ENCODE peak calls at places on chromosomes 12 and 14, in six cellular contexts. One of them, this sample, is unnamed.

GRCh38 chr12:65615091-65615490 is 209.2 kb upstream of the HMGA2 start:
- DNase-seq in CD8-positive, alpha-beta memory T cell: no peak
- DNase-seq in K562: no peak
- DNase-seq in prostate gland: no peak
- DNase-seq in CD4-positive, alpha-beta memory T cell: no peak
- DNase-seq in GM23248: peak
- DNase-seq in this sample: peak

GRCh38 chr12:48351022-48351708 is 446 bp upstream of the ZNF641 start:
- DNase-seq in CD8-positive, alpha-beta memory T cell: no peak
- DNase-seq in K562: no peak
- DNase-seq in prostate gland: peak
- DNase-seq in CD4-positive, alpha-beta memory T cell: no peak
- DNase-seq in GM23248: peak
- DNase-seq in this sample: peak

GRCh38 chr12:123815968-123816367 is 53.9 kb downstream of the DNAH10 start:
- DNase-seq in CD8-positive, alpha-beta memory T cell: no peak
- DNase-seq in K562: no peak
- DNase-seq in prostate gland: no peak
- DNase-seq in CD4-positive, alpha-beta memory T cell: no peak
- DNase-seq in GM23248: no peak
- DNase-seq in this sample: no peak

GRCh38 chr14:69045857-69046351 is 66.8 kb upstream of the ACTN1 start:
- DNase-seq in CD8-positive, alpha-beta memory T cell: no peak
- DNase-seq in K562: no peak
- DNase-seq in prostate gland: no peak
- DNase-seq in CD4-positive, alpha-beta memory T cell: no peak
- DNase-seq in GM23248: peak
- DNase-seq in this sample: peak

GRCh38 chr12:88036368-88036965 is 7.3 kb upstream of the C12orf50 start:
- DNase-seq in CD8-positive, alpha-beta memory T cell: no peak
- DNase-seq in K562: no peak
- DNase-seq in prostate gland: no peak
- DNase-seq in CD4-positive, alpha-beta memory T cell: no peak
- DNase-seq in GM23248: peak
- DNase-seq in this sample: no peak

GRCh38 chr14:50559990-50560928 is at the start of gene ATL1:
- DNase-seq in CD8-positive, alpha-beta memory T cell: peak
- DNase-seq in K562: peak
- DNase-seq in prostate gland: peak
- DNase-seq in CD4-positive, alpha-beta memory T cell: peak
- DNase-seq in GM23248: peak
- DNase-seq in this sample: peak

GRCh38 chr14:24535737-24536136 is 27.7 kb upstream of the CMA1 start:
- DNase-seq in CD8-positive, alpha-beta memory T cell: no peak
- DNase-seq in K562: no peak
- DNase-seq in prostate gland: no peak
- DNase-seq in CD4-positive, alpha-beta memory T cell: no peak
- DNase-seq in GM23248: no peak
- DNase-seq in this sample: no peak

GRCh38 chr14:55152052-55152753 is 23.2 kb downstream of the LGALS3 start:
- DNase-seq in CD8-positive, alpha-beta memory T cell: no peak
- DNase-seq in K562: no peak
- DNase-seq in prostate gland: no peak
- DNase-seq in CD4-positive, alpha-beta memory T cell: no peak
- DNase-seq in GM23248: peak
- DNase-seq in this sample: peak

GRCh38 chr14:101237241-101237616 is 324.1 kb upstream of the DIO3 start:
- DNase-seq in CD8-positive, alpha-beta memory T cell: no peak
- DNase-seq in K562: no peak
- DNase-seq in prostate gland: no peak
- DNase-seq in CD4-positive, alpha-beta memory T cell: no peak
- DNase-seq in GM23248: no peak
- DNase-seq in this sample: no peak

GRCh38 chr14:103015426-103015825 is 41.9 kb downstream of the CDC42BPB start:
- DNase-seq in CD8-positive, alpha-beta memory T cell: no peak
- DNase-seq in K562: no peak
- DNase-seq in prostate gland: no peak
- DNase-seq in CD4-positive, alpha-beta memory T cell: no peak
- DNase-seq in GM23248: no peak
- DNase-seq in this sample: no peak

GRCh38 chr12:49553512-49554088 is 14.3 kb downstream of the MCRS1 start:
- DNase-seq in CD8-positive, alpha-beta memory T cell: peak
- DNase-seq in K562: peak
- DNase-seq in prostate gland: no peak
- DNase-seq in CD4-positive, alpha-beta memory T cell: peak
- DNase-seq in GM23248: peak
- DNase-seq in this sample: no peak

GRCh38 chr14:39320318-39320717 is 86.6 kb downstream of the MIA2 start:
- DNase-seq in CD8-positive, alpha-beta memory T cell: no peak
- DNase-seq in K562: no peak
- DNase-seq in prostate gland: no peak
- DNase-seq in CD4-positive, alpha-beta memory T cell: no peak
- DNase-seq in GM23248: peak
- DNase-seq in this sample: no peak

GRCh38 chr12:29889737-29890136 is 106.0 kb upstream of the TMTC1 start:
- DNase-seq in CD8-positive, alpha-beta memory T cell: no peak
- DNase-seq in K562: no peak
- DNase-seq in prostate gland: peak
- DNase-seq in CD4-positive, alpha-beta memory T cell: no peak
- DNase-seq in GM23248: peak
- DNase-seq in this sample: peak

GRCh38 chr12:7155471-7156034 is 25.4 kb downstream of the CLSTN3 start:
- DNase-seq in CD8-positive, alpha-beta memory T cell: no peak
- DNase-seq in K562: no peak
- DNase-seq in prostate gland: peak
- DNase-seq in CD4-positive, alpha-beta memory T cell: no peak
- DNase-seq in GM23248: no peak
- DNase-seq in this sample: peak

GRCh38 chr12:64610660-64611429 is 550 bp downstream of the RASSF3 start:
- DNase-seq in CD8-positive, alpha-beta memory T cell: peak
- DNase-seq in K562: peak
- DNase-seq in prostate gland: peak
- DNase-seq in CD4-positive, alpha-beta memory T cell: peak
- DNase-seq in GM23248: peak
- DNase-seq in this sample: peak

GRCh38 chr12:131604146-131604844 is 106.6 kb upstream of the SFSWAP start:
- DNase-seq in CD8-positive, alpha-beta memory T cell: peak
- DNase-seq in K562: no peak
- DNase-seq in prostate gland: no peak
- DNase-seq in CD4-positive, alpha-beta memory T cell: peak
- DNase-seq in GM23248: no peak
- DNase-seq in this sample: no peak

GRCh38 chr12:23750923-23751322 is 198.5 kb downstream of the SOX5 start:
- DNase-seq in CD8-positive, alpha-beta memory T cell: no peak
- DNase-seq in K562: no peak
- DNase-seq in prostate gland: no peak
- DNase-seq in CD4-positive, alpha-beta memory T cell: no peak
- DNase-seq in GM23248: no peak
- DNase-seq in this sample: no peak
- H3K27ac ChIP-seq in CD8-positive, alpha-beta memory T cell: no peak
- H3K27ac ChIP-seq in K562: no peak
- H3K27ac ChIP-seq in prostate gland: no peak
- H3K27ac ChIP-seq in CD4-positive, alpha-beta memory T cell: no peak
- H3K27ac ChIP-seq in GM23248: no peak
- H3K27ac ChIP-seq in this sample: no peak

GRCh38 chr12:27614386-27614785 is 81.9 kb upstream of the REP15 start:
- DNase-seq in CD8-positive, alpha-beta memory T cell: no peak
- DNase-seq in K562: no peak
- DNase-seq in prostate gland: no peak
- DNase-seq in CD4-positive, alpha-beta memory T cell: no peak
- DNase-seq in GM23248: no peak
- DNase-seq in this sample: no peak
- H3K27ac ChIP-seq in CD8-positive, alpha-beta memory T cell: no peak
- H3K27ac ChIP-seq in K562: no peak
- H3K27ac ChIP-seq in prostate gland: no peak
- H3K27ac ChIP-seq in CD4-positive, alpha-beta memory T cell: no peak
- H3K27ac ChIP-seq in GM23248: no peak
- H3K27ac ChIP-seq in this sample: no peak

DNA sequence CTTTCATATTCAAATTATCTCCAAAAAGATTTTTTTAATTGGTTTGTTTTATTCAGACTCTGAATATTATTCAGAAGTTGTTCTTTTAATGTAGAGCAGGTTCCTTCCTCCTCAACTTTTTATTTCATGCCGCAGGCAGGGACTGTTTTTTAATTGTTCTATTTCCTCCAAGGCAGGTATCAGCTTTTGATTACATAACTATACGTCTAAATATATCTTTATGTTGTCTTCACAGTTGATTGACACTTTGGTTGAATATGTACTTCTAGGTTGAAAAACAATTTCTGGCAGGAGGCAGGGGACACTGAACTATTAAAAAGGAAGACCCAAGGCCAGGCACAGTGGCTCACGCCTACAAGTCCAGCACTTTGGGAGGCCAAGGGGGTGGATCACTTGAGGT is 82.5 kb downstream of the HECTD4 start:
- DNase-seq in CD8-positive, alpha-beta memory T cell: no peak
- DNase-seq in K562: no peak
- DNase-seq in prostate gland: no peak
- DNase-seq in CD4-positive, alpha-beta memory T cell: no peak
- DNase-seq in GM23248: no peak
- DNase-seq in this sample: no peak
- H3K27ac ChIP-seq in CD8-positive, alpha-beta memory T cell: no peak
- H3K27ac ChIP-seq in K562: no peak
- H3K27ac ChIP-seq in prostate gland: no peak
- H3K27ac ChIP-seq in CD4-positive, alpha-beta memory T cell: no peak
- H3K27ac ChIP-seq in GM23248: no peak
- H3K27ac ChIP-seq in this sample: no peak

GRCh38 chr14:22399776-22400175 is 189.2 kb downstream of the DAD1 start:
- DNase-seq in CD8-positive, alpha-beta memory T cell: no peak
- DNase-seq in K562: no peak
- DNase-seq in prostate gland: no peak
- DNase-seq in CD4-positive, alpha-beta memory T cell: no peak
- DNase-seq in GM23248: no peak
- DNase-seq in this sample: no peak

GRCh38 chr14:22395803-22396202 is 193.2 kb downstream of the DAD1 start:
- DNase-seq in CD8-positive, alpha-beta memory T cell: no peak
- DNase-seq in K562: no peak
- DNase-seq in prostate gland: no peak
- DNase-seq in CD4-positive, alpha-beta memory T cell: no peak
- DNase-seq in GM23248: no peak
- DNase-seq in this sample: no peak

GRCh38 chr14:22394616-22395015 is 194.4 kb downstream of the DAD1 start:
- DNase-seq in CD8-positive, alpha-beta memory T cell: no peak
- DNase-seq in K562: no peak
- DNase-seq in prostate gland: no peak
- DNase-seq in CD4-positive, alpha-beta memory T cell: no peak
- DNase-seq in GM23248: no peak
- DNase-seq in this sample: no peak

GRCh38 chr14:22400590-22401259 is 188.3 kb downstream of the DAD1 start:
- DNase-seq in CD8-positive, alpha-beta memory T cell: no peak
- DNase-seq in K562: no peak
- DNase-seq in prostate gland: no peak
- DNase-seq in CD4-positive, alpha-beta memory T cell: no peak
- DNase-seq in GM23248: peak
- DNase-seq in this sample: no peak

GRCh38 chr14:22397338-22397737 is 191.7 kb downstream of the DAD1 start:
- DNase-seq in CD8-positive, alpha-beta memory T cell: no peak
- DNase-seq in K562: no peak
- DNase-seq in prostate gland: no peak
- DNase-seq in CD4-positive, alpha-beta memory T cell: no peak
- DNase-seq in GM23248: no peak
- DNase-seq in this sample: no peak
- H3K27ac ChIP-seq in CD8-positive, alpha-beta memory T cell: no peak
- H3K27ac ChIP-seq in K562: no peak
- H3K27ac ChIP-seq in prostate gland: no peak
- H3K27ac ChIP-seq in CD4-positive, alpha-beta memory T cell: no peak
- H3K27ac ChIP-seq in GM23248: no peak
- H3K27ac ChIP-seq in this sample: no peak

GRCh38 chr12:14514154-14514842 is 53.4 kb downstream of the PLBD1 start:
- DNase-seq in CD8-positive, alpha-beta memory T cell: no peak
- DNase-seq in K562: no peak
- DNase-seq in prostate gland: peak
- DNase-seq in CD4-positive, alpha-beta memory T cell: no peak
- DNase-seq in GM23248: peak
- DNase-seq in this sample: peak
- H3K27ac ChIP-seq in CD8-positive, alpha-beta memory T cell: no peak
- H3K27ac ChIP-seq in K562: no peak
- H3K27ac ChIP-seq in prostate gland: no peak
- H3K27ac ChIP-seq in CD4-positive, alpha-beta memory T cell: no peak
- H3K27ac ChIP-seq in GM23248: no peak
- H3K27ac ChIP-seq in this sample: no peak

DNA sequence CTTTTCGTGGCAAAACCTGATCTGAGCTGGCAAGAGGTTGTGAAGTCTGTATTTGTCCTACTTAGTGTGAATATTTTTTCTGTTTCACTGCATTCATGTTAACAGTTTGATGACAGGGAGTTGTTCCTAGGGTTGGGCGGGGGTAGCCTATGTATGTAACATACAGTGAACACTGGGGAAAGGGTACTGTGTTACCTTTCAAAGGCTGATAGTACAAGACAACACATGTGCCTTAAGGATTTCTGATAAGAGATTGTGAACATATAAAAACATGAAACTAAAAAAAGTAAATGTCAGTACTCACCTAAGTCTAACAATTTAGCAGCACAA is 30.5 kb upstream of the GRIP1 start:
- DNase-seq in CD8-positive, alpha-beta memory T cell: no peak
- DNase-seq in K562: no peak
- DNase-seq in prostate gland: no peak
- DNase-seq in CD4-positive, alpha-beta memory T cell: no peak
- DNase-seq in GM23248: no peak
- DNase-seq in this sample: no peak
- H3K27ac ChIP-seq in CD8-positive, alpha-beta memory T cell: no peak
- H3K27ac ChIP-seq in K562: no peak
- H3K27ac ChIP-seq in prostate gland: no peak
- H3K27ac ChIP-seq in CD4-positive, alpha-beta memory T cell: no peak
- H3K27ac ChIP-seq in GM23248: no peak
- H3K27ac ChIP-seq in this sample: peak